ENCODE peak calls at places on chromosomes 16 and 17, in five cellular contexts. C is GM23338, J is MM.1S, I is OCI-LY7, X is SK-N-SH. F is an unnamed sample.

GRCh38 chr16:57773680-57774295 is 28.5 kb downstream of the KIFC3 start:
- DNase-seq in C (no peak), X (no peak), I (no peak), J (no peak), F (no peak)

GRCh38 chr16:66741131-66741900 is 10.1 kb downstream of the DYNC1LI2 start:
- DNase-seq in C (no peak), X (peak), I (no peak), J (no peak), F (peak)

GRCh38 chr17:1153795-1154546 is 25.8 kb downstream of the ABR start:
- DNase-seq in C (peak), X (peak), I (no peak), J (no peak), F (peak)

GRCh38 chr17:67546578-67547527 is 169.8 kb downstream of the PITPNC1 start:
- DNase-seq in C (peak), I (peak), X (no peak), J (no peak), F (peak)

GRCh38 chr17:49823614-49824013 is 24.3 kb downstream of the TAC4 start:
- DNase-seq in C (no peak), J (no peak), I (no peak), X (no peak), F (no peak)

GRCh38 chr17:9306086-9306485 is 269.5 kb downstream of the STX8 start:
- DNase-seq in X (no peak), J (no peak), C (no peak), I (no peak), F (no peak)

GRCh38 chr17:70084476-70084875 is 9.5 kb downstream of the KCNJ16 start:
- DNase-seq in I (no peak), J (no peak), X (no peak), C (peak), F (no peak)

GRCh38 chr16:67150833-67151396 is at the start of gene B3GNT9:
- DNase-seq in C (peak), I (no peak), J (peak), X (peak), F (peak)

GRCh38 chr16:83802135-83802534 is 5.6 kb upstream of the HSBP1 start:
- DNase-seq in C (peak), X (no peak), J (no peak), I (no peak), F (peak)

GRCh38 chr17:1487939-1488825 is 4.3 kb downstream of the MYO1C start:
- DNase-seq in J (peak), C (peak), I (peak), X (peak), F (peak)

GRCh38 chr16:88909431-88910210 is 43.2 kb upstream of the PABPN1L start:
- DNase-seq in J (no peak), C (no peak), I (no peak), X (no peak), F (no peak)

GRCh38 chr17:28001149-28001548 is 41.3 kb upstream of the NLK start:
- DNase-seq in C (no peak), X (no peak), I (no peak), J (peak), F (no peak)

GRCh38 chr17:78185981-78186688 is 717 bp downstream of the TK1 start:
- DNase-seq in J (peak), I (peak), C (no peak), X (peak), F (no peak)

GRCh38 chr17:45104029-45104428 is 28.3 kb downstream of the PLCD3 start:
- DNase-seq in J (no peak), C (no peak), X (no peak), I (no peak), F (no peak)

GRCh38 chr17:76053230-76054111 is 18.8 kb downstream of the SRP68 start:
- DNase-seq in I (no peak), J (no peak), X (no peak), C (no peak), F (peak)

GRCh38 chr16:4093495-4094137 is 22.6 kb downstream of the ADCY9 start:
- DNase-seq in X (no peak), C (no peak), J (no peak), I (no peak), F (no peak)

GRCh38 chr17:44887016-44887415 is 12.2 kb downstream of the EFTUD2 start:
- DNase-seq in X (no peak), I (no peak), C (no peak), J (no peak), F (no peak)

GRCh38 chr16:28585674-28586073 is 11.2 kb downstream of the SULT1A2 start:
- DNase-seq in J (no peak), C (no peak), X (no peak), I (no peak), F (no peak)

GRCh38 chr16:383326-384020 is 1.7 kb upstream of the PGAP6 start:
- DNase-seq in J (no peak), X (no peak), I (peak), C (peak), F (peak)

GRCh38 chr16:389317-389716 is 7.5 kb upstream of the PGAP6 start:
- DNase-seq in C (no peak), J (no peak), I (no peak), X (no peak), F (peak)

GRCh38 chr16:381788-382717 is at the start of gene PGAP6:
- DNase-seq in C (peak), I (peak), X (peak), J (peak), F (peak)

GRCh38 chr16:391885-392335 is 5.1 kb upstream of the NME4 start:
- DNase-seq in J (peak), C (peak), I (peak), X (peak), F (peak)

GRCh38 chr16:386641-387156 is 4.9 kb upstream of the PGAP6 start:
- DNase-seq in C (no peak), J (peak), X (no peak), I (no peak), F (peak)
- TF ChIP-seq EZH2phosphoT487 in C (no peak), J (no peak), X (no peak), I (no peak), F (no peak)

GRCh38 chr16:21603920-21604319 is 4.5 kb downstream of the METTL9 start:
- DNase-seq in C (no peak), I (no peak), X (peak), J (no peak), F (peak)
- TF ChIP-seq EZH2phosphoT487 in C (no peak), I (no peak), X (no peak), J (no peak), F (no peak)

GRCh38 chr17:34797724-34798123 is 163.5 kb downstream of the CCT6B start:
- DNase-seq in C (peak), X (no peak), I (peak), J (peak), F (peak)

DNA sequence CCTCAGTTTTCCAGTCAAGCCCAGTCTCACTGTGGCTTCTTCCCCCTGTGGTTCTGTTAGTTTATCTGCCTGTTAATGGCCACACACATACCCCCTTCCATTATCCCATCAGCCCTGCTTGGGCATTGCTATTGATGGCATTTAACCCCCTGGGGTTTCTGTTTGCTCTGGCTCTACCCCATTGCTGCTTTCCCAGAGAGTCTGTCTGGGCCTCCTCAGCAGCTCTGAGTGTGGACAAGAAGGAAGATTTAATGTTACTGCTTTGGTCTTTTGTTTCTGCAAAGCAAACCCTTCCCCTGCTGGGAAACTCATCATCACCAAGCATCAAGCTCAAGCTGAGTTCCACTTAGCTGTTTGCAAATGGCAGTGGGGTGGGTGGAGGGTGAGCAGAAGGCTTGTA is 162.7 kb downstream of the CCT6B start:
- DNase-seq in I (no peak), X (no peak), C (peak), J (no peak), F (no peak)
- TF ChIP-seq EZH2phosphoT487 in I (no peak), X (no peak), C (no peak), J (no peak), F (no peak)

DNA sequence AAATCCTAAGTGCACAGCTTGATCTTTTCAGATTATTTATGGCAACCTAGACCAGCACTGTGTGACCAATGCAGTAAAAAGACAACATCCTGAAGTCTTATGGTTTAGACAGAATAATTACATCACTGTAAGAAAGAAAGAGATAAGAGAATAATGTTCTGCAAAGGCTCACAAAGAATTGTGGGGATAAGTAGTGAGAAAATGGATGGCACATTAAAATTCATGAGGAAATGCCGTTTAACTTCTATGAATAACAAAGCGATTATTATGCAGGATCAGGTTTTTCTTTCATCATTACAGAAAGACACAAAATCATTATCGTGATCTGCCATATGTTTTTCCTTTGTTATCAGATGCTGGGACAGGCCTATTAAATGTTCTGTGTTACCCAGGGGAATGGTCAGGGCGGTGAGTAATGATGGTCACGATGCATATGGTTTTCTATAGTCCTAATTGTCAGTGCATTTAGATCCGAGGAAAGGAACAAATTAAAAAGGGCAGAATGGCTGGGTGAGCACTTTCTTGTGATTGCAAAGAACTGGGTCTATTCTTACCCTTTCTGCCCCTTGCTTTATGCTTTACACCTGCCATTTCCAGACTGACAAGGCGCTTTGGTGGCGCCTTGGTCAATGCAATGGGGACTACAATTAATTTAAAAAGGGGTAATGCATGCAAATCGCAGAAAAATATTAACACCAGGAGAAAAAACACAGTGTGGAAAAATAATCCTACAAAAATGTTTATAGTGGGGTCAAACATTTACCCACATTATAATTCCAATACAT is 18.1 kb upstream of the DHX40 start:
- DNase-seq in C (peak), X (peak), I (no peak), J (no peak), F (no peak)
- TF ChIP-seq EZH2phosphoT487 in C (no peak), X (no peak), I (no peak), J (no peak), F (no peak)

F was measured in hepatocyte.